ENCODE peak calls at places on chromosomes 1 and 21, in eight cellular contexts. S is PC-3, R is HEK293T, K is NCI-H1092 treated with DMSO at 0.1 percent for 48 hours, Q is kidney tubule cell, P is Daoy, F is Calu3, D is germinal center. V is an unnamed sample.

GRCh38 chr1:169322138-169322537 is 45.5 kb downstream of the NME7 start:
- DNase-seq in S (no peak), R (no peak), K (no peak), Q (no peak), P (no peak), F (no peak), D (no peak), V (no peak)

GRCh38 chr21:30044447-30045064 is 104.8 kb upstream of the GRIK1 start:
- DNase-seq in S (peak), R (peak), K (peak), Q (peak), P (no peak), F (peak), D (no peak), V (peak)

GRCh38 chr1:37763791-37764741 is 854 bp downstream of the EPHA10 start:
- DNase-seq in S (no peak), R (peak), K (peak), Q (peak), P (peak), F (peak), D (peak), V (peak)

GRCh38 chr1:201253906-201254624 is 29.2 kb upstream of the PKP1 start:
- DNase-seq in S (no peak), R (peak), K (no peak), Q (no peak), P (no peak), F (no peak), D (no peak), V (no peak)

GRCh38 chr1:45097944-45098343 is 85.9 kb downstream of the UROD start:
- DNase-seq in S (peak), R (no peak), K (no peak), Q (peak), P (peak), F (no peak), D (no peak), V (no peak)

GRCh38 chr1:58898739-58899580 is 115.1 kb upstream of the JUN start:
- DNase-seq in S (no peak), R (no peak), K (no peak), Q (no peak), P (no peak), F (no peak), D (no peak), V (no peak)

GRCh38 chr21:31293986-31294385 is 50.1 kb downstream of the TIAM1 start:
- DNase-seq in S (peak), R (no peak), K (no peak), Q (peak), P (peak), F (peak), D (no peak), V (peak)

GRCh38 chr21:15084668-15085067 is 19.9 kb upstream of the NRIP1 start:
- DNase-seq in S (no peak), R (no peak), K (no peak), Q (no peak), P (no peak), F (no peak), D (no peak), V (no peak)

GRCh38 chr1:59972216-59972924 is 45.8 kb upstream of the CYP2J2 start:
- DNase-seq in S (no peak), R (no peak), K (peak), Q (no peak), P (no peak), F (no peak), D (no peak), V (no peak)

GRCh38 chr1:199302554-199302953 is 663.7 kb downstream of the PTPRC start:
- DNase-seq in S (peak), R (no peak), K (no peak), Q (peak), P (peak), F (no peak), D (no peak), V (no peak)

GRCh38 chr1:3731951-3732746 is 20.1 kb upstream of the CCDC27 start:
- DNase-seq in S (no peak), R (no peak), K (no peak), Q (no peak), P (no peak), F (no peak), D (no peak), V (no peak)

GRCh38 chr1:70685300-70686286 is 274.5 kb downstream of the CTH start:
- DNase-seq in S (peak), R (peak), K (peak), Q (peak), P (no peak), F (peak), D (peak), V (peak)

GRCh38 chr1:173426057-173426456 is 51.1 kb upstream of the PRDX6 start:
- DNase-seq in S (peak), R (no peak), K (no peak), Q (no peak), P (no peak), F (no peak), D (no peak), V (no peak)

GRCh38 chr21:43667191-43667904 is 8.0 kb downstream of the RRP1B start:
- DNase-seq in S (peak), R (no peak), K (no peak), Q (no peak), P (peak), F (no peak), D (no peak), V (no peak)

GRCh38 chr1:106998431-106999002 is 58.0 kb upstream of the PRMT6 start:
- DNase-seq in S (no peak), R (no peak), K (no peak), Q (peak), P (no peak), F (no peak), D (no peak), V (no peak)

GRCh38 chr1:200351826-200352549 is 57.8 kb downstream of the ZNF281 start:
- DNase-seq in S (no peak), R (no peak), K (no peak), Q (peak), P (peak), F (no peak), D (no peak), V (peak)

GRCh38 chr1:203327684-203328457 is 22.6 kb downstream of the BTG2 start:
- DNase-seq in S (peak), R (peak), K (peak), Q (no peak), P (peak), F (peak), D (peak), V (no peak)

GRCh38 chr1:151713044-151713443 is 3.6 kb downstream of the CELF3 start:
- DNase-seq in S (no peak), R (no peak), K (no peak), Q (peak), P (no peak), F (peak), D (no peak), V (no peak)

GRCh38 chr1:67479146-67479891 is 49.1 kb upstream of the SERBP1 start:
- DNase-seq in S (peak), R (peak), K (no peak), Q (peak), P (peak), F (peak), D (no peak), V (peak)

GRCh38 chr1:17547271-17547670 is 7.8 kb downstream of the ARHGEF10L start:
- DNase-seq in S (no peak), R (no peak), K (peak), Q (no peak), P (no peak), F (no peak), D (no peak), V (no peak)

GRCh38 chr21:18147678-18148077 is 97.0 kb upstream of the CHODL start:
- DNase-seq in S (peak), R (no peak), K (no peak), Q (peak), P (no peak), F (no peak), D (no peak), V (no peak)

GRCh38 chr21:20311388-20311787 is 686.8 kb upstream of the NCAM2 start:
- DNase-seq in S (peak), R (no peak), K (peak), Q (no peak), P (no peak), F (no peak), D (no peak), V (no peak)

GRCh38 chr1:51560034-51560433 is 41.0 kb upstream of the EPS15 start:
- DNase-seq in S (no peak), R (no peak), K (no peak), Q (no peak), P (no peak), F (no peak), D (no peak), V (no peak)

GRCh38 chr1:115330480-115331013 is 7.5 kb downstream of the NGF start:
- DNase-seq in S (peak), R (no peak), K (no peak), Q (peak), P (no peak), F (no peak), D (no peak), V (peak)

GRCh38 chr1:3015269-3015635 is 6.0 kb upstream of the ACTRT2 start:
- DNase-seq in S (no peak), R (no peak), K (no peak), Q (no peak), P (no peak), F (no peak), D (no peak), V (no peak)